ENCODE peak calls at places on chromosome 6, in four cellular contexts. U is epithelial cell of proximal tubule; E is hepatocyte; K is CD8-positive, alpha-beta memory T cell. O is an unnamed sample.

GRCh38 chr6:87909849-87910248 is 137.8 kb upstream of the SPACA1 start:
- DNase-seq in U (peak), E (no peak), K (no peak), O (no peak)

GRCh38 chr6:46925563-46926253 is 4.0 kb upstream of the ADGRF5 start:
- DNase-seq in U (peak), E (peak), K (no peak), O (no peak)

GRCh38 chr6:47595785-47596184 is 102.6 kb upstream of the ADGRF4 start:
- DNase-seq in U (no peak), E (no peak), K (no peak), O (no peak)

GRCh38 chr6:87645080-87645479 is 55.1 kb downstream of the ORC3 start:
- DNase-seq in U (no peak), E (no peak), K (no peak), O (no peak)

GRCh38 chr6:41093729-41094128 is 21.0 kb downstream of the NFYA start:
- DNase-seq in U (no peak), E (no peak), K (no peak), O (no peak)

GRCh38 chr6:148747145-148747492 is 289 bp downstream of the UST start:
- DNase-seq in U (no peak), E (no peak), K (no peak), O (peak)

GRCh38 chr6:21263531-21264287 is 329.8 kb upstream of the SOX4 start:
- DNase-seq in U (no peak), E (peak), K (no peak), O (no peak)

GRCh38 chr6:161068296-161068695 is 76.7 kb downstream of the MAP3K4 start:
- DNase-seq in U (no peak), E (no peak), K (no peak), O (no peak)

GRCh38 chr6:81878479-81878878 is 126.0 kb upstream of the TENT5A start:
- DNase-seq in U (no peak), E (no peak), K (no peak), O (no peak)

GRCh38 chr6:45001663-45002062 is 326.5 kb upstream of the RUNX2 start:
- DNase-seq in U (no peak), E (no peak), K (peak), O (no peak)

GRCh38 chr6:101125380-101125971 is 244.3 kb upstream of the ASCC3 start:
- DNase-seq in U (no peak), E (no peak), K (no peak), O (no peak)

GRCh38 chr6:93550551-93551276 is 131.4 kb upstream of the EPHA7 start:
- DNase-seq in U (peak), E (no peak), K (no peak), O (no peak)

GRCh38 chr6:156991971-156992370 is 214.8 kb downstream of the ARID1B start:
- DNase-seq in U (no peak), E (no peak), K (no peak), O (no peak)

GRCh38 chr6:154478021-154478651 is 32.3 kb downstream of the CNKSR3 start:
- DNase-seq in U (no peak), E (no peak), K (no peak), O (peak)

DNA sequence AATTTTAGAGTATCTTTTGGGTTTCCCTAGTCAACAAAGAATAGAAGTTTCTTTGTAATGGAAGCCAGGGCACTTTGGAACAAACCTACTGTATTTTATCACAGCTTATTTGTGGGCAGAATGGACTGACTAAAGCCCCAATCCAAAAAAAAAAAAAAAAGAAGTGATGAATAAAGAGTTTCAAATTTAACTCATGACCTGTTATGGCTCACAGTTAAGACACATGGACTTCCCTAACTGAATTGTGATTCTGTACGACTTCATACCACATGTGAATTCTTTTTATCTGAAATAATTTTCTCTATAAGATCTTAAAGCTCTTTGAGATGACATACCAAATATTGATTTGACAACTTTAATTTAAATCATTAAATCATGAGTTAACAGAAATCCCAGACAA is 77.2 kb downstream of the FILIP1 start:
- DNase-seq in U (no peak), E (no peak), K (no peak), O (no peak)
- H3K4me3 ChIP-seq in U (no peak), E (no peak), K (no peak), O (no peak)

GRCh38 chr6:17392978-17393334 is 439 bp upstream of the CAP2 start:
- DNase-seq in U (no peak), E (no peak), K (no peak), O (no peak)
- H3K4me3 ChIP-seq in U (peak), E (peak), K (no peak), O (no peak)

GRCh38 chr6:34671362-34671761 is 25.2 kb downstream of the ILRUN start:
- DNase-seq in U (no peak), E (no peak), K (no peak), O (no peak)
- H3K4me3 ChIP-seq in U (no peak), E (no peak), K (peak), O (no peak)

GRCh38 chr6:84764332-84765049 is at the start of gene TBX18:
- DNase-seq in U (peak), E (peak), K (no peak), O (peak)

GRCh38 chr6:84766118-84766683 is 1.8 kb upstream of the TBX18 start:
- DNase-seq in U (no peak), E (no peak), K (no peak), O (peak)

GRCh38 chr6:84763397-84764331 is 734 bp downstream of the TBX18 start:
- DNase-seq in U (no peak), E (peak), K (no peak), O (no peak)

GRCh38 chr6:84762941-84763396 is 1.4 kb downstream of the TBX18 start:
- DNase-seq in U (no peak), E (peak), K (no peak), O (no peak)

GRCh38 chr6:84762220-84762940 is 2.0 kb downstream of the TBX18 start:
- DNase-seq in U (no peak), E (peak), K (no peak), O (no peak)
- H3K4me3 ChIP-seq in U (peak), E (no peak), K (no peak), O (no peak)

DNA sequence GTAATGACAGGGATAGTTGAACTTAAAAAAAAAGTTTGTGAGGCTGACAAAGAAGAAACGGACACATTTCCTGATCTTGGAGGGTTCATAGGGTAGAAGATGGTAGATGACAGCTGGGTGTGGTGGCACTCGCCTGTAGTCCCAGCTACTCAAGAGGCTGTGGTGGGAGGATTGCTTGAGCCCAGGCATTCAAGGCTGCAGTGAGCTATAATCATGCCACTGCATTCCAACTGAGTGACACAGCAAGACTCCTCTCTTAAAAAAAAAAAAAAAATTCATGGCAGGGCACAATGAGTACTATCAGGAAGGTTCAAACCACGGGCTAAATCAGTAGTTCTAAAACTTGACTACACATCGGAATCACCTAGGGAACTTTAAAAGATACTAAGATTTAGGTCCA is 2.0 kb upstream of the MICA start:
- DNase-seq in U (peak), E (peak), K (no peak), O (no peak)
- H3K4me3 ChIP-seq in U (peak), E (peak), K (peak), O (peak)

DNA sequence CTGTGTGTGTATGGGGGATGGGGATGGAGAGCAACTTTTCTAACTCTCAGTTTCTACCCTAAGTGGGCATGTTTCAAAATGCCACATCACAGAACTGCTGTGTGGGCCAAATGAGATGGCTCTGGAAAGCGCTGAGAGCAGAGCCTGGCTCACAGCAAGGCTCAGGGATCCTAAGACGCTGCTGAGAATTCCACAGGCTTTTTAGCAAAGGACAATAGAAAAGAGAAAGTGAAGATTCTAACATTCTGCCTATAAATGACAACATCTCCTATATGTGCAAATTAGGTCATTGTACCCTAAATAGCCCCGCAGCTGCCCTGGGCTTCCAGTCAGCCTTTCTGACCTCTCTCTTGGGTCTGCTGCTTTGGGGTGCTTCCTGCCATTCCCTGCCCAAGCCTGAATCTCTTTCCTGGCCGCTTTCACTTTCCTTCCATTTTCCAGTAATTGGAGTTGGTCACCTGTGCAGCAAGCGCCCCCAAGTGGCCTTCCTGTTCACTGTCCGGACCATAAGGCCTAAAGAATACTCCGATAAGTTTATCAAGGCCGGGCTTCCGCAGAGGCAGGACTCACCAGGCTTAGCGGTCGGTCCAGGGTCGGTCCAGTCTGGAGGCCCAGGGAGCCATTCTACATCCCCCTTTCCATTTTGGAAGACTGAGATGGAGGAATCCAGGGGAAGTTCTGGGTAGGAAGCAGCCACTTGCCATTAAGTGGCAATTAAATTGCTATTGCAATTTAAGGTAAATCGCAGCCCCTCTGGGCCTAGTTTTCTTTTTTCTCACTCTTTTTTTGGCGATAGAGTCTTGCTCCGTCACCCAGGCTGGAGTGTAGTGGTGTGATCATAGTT is 6.7 kb upstream of the DDR1 start:
- DNase-seq in U (no peak), E (peak), K (peak), O (peak)
- H3K4me3 ChIP-seq in U (peak), E (no peak), K (peak), O (no peak)

DNA sequence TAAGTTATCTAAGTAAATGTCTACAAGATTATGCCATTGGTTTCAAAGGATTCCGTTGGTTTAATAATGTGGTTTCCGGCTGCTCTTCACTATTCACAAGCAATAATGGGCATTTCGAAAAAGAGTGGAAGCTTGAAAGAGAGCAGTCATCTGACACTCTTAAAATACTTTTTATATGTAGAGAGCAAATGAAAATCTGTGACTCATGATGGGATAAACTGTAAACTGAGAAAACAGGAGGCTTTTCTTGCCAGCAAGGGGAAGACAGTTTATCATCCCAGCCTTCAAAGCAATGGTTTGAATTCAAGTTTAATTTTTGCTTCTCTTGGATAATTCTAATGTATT is 145.7 kb downstream of the KHDC1L start:
- DNase-seq in U (peak), E (peak), K (no peak), O (no peak)
- H3K4me3 ChIP-seq in U (no peak), E (no peak), K (no peak), O (no peak)

GRCh38 chr6:7591770-7592169 is 1.8 kb downstream of the SNRNP48 start:
- DNase-seq in U (no peak), E (no peak), K (no peak), O (no peak)

GRCh38 chr6:7594579-7595125 is 4.7 kb downstream of the SNRNP48 start:
- DNase-seq in U (no peak), E (no peak), K (no peak), O (no peak)

GRCh38 chr6:7590918-7591302 is 912 bp downstream of the SNRNP48 start:
- DNase-seq in U (no peak), E (peak), K (no peak), O (no peak)

GRCh38 chr6:7589949-7590917 is at the start of gene SNRNP48:
- DNase-seq in U (peak), E (peak), K (peak), O (peak)

DNA sequence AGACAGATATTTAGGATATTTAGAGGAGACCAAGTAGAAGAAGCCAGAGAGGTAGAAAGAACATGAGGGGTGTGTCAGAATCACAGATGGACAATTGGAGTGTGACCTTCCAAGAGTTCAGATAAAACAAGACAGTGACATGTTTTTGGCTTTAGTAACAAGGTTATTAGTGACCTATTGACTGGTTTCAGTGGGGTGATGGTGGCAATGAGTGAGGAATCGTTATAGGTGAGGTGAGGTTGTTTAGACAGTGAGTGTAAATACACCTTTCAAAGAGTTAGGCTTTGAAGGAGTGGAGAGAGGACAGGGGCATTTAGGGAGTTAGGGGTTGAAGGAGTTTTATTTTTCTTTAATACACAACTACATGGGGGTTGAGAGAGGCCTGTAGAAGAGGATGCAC is 3.2 kb downstream of the SNRNP48 start:
- DNase-seq in U (no peak), E (no peak), K (no peak), O (no peak)
- H3K4me3 ChIP-seq in U (no peak), E (no peak), K (no peak), O (no peak)

GRCh38 chr6:30828027-30828962 is 56.0 kb upstream of the DDR1 start:
- DNase-seq in U (no peak), E (peak), K (peak), O (peak)

GRCh38 chr6:30829016-30829415 is 55.3 kb upstream of the DDR1 start:
- DNase-seq in U (no peak), E (no peak), K (no peak), O (no peak)

GRCh38 chr6:30830438-30830837 is 53.9 kb upstream of the DDR1 start:
- DNase-seq in U (no peak), E (no peak), K (no peak), O (no peak)

GRCh38 chr6:30826961-30827342 is 57.4 kb upstream of the DDR1 start:
- DNase-seq in U (no peak), E (peak), K (no peak), O (no peak)

GRCh38 chr6:30829639-30830250 is 54.6 kb upstream of the DDR1 start:
- DNase-seq in U (no peak), E (no peak), K (no peak), O (no peak)
- H3K4me3 ChIP-seq in U (no peak), E (no peak), K (peak), O (peak)

GRCh38 chr6:34319471-34319885 is 70.7 kb upstream of the SMIM29 start:
- DNase-seq in U (peak), E (peak), K (no peak), O (no peak)

GRCh38 chr6:34316442-34317171 is 67.8 kb upstream of the SMIM29 start:
- DNase-seq in U (no peak), E (no peak), K (no peak), O (no peak)

GRCh38 chr6:34317882-34318491 is 69.2 kb upstream of the SMIM29 start:
- DNase-seq in U (no peak), E (no peak), K (no peak), O (no peak)

GRCh38 chr6:34317172-34317477 is 68.3 kb upstream of the SMIM29 start:
- DNase-seq in U (no peak), E (no peak), K (no peak), O (no peak)

DNA sequence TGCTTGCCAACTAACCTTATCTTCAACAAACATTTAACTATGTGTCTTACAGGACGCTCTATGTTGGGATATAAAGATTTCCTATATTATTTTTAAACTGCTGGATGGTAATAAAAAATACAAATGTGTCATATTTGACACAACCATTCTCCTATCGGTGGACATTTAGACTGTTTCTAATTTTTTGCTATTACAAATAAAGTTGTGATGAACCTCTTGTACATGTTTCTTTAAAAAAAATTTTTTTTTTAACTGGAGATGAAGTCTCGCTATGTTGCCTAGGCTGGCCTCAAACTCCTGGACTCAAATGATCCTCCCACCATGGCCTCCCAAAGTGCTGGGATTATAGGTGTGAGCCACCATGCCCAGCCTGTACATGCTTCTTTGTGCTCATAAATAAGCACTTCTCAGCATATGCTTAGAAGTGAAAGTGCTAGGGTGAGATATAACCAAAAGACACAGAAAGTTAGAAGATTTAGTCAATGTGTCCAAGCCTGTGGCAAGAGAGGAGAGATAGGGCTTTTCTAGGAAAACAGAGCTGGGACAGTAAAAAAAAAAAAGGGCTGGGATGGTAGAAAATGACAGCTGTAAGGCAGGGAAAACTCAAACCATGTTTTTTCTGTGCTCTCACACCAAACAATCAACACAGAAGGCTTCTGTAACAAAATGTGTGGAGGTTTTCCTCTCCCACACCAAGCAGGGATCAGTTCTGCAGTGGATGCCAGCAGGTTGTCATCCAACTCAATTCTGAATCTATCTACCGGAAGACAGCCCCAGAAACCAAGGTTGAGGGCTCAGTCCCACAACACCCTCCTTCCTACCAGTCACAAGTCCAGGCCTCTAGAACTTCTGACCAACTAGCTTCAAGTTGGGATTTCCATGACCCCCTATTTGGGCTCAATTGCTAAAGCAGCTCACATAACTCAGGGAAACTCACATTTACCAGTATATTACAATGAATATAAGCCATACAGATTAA is 70.0 kb upstream of the SMIM29 start:
- DNase-seq in U (no peak), E (no peak), K (no peak), O (no peak)
- H3K4me3 ChIP-seq in U (no peak), E (no peak), K (no peak), O (no peak)